ENCODE peak calls at places on chromosomes 11 and 22, in nine cellular contexts. M, E, J, O, R, L, B, I and K are unnamed samples.

GRCh38 chr11:68118753-68119448 is 2.3 kb downstream of the CHKA start:
- DNase-seq in E (no peak), J (no peak), B (no peak), O (peak; percentile 47), L (peak; percentile 38), R (no peak), I (no peak), M (no peak), K (peak; percentile 28)

GRCh38 chr11:122040476-122040875 is 75.5 kb downstream of the BLID start:
- DNase-seq in B (no peak), I (no peak), J (no peak), R (no peak), O (no peak), E (no peak), M (no peak), L (no peak), K (no peak)

GRCh38 chr11:60208146-60208895 is 25.4 kb upstream of the MS4A6A start:
- DNase-seq in L (no peak), I (no peak), M (no peak), J (no peak), O (peak; percentile 83), B (no peak), E (peak; percentile 63), R (no peak), K (no peak)

GRCh38 chr22:44493206-44493605 is 4.8 kb downstream of the RTL6 start:
- DNase-seq in E (no peak), I (no peak), L (no peak), M (no peak), O (no peak), J (no peak), R (peak; percentile 22), B (no peak), K (no peak)

GRCh38 chr11:119643212-119643877 is 85.7 kb downstream of the NECTIN1 start:
- DNase-seq in B (no peak), I (no peak), J (no peak), O (no peak), E (no peak), L (no peak), M (no peak), R (no peak), K (no peak)

GRCh38 chr22:27987557-27987956 is 68.5 kb upstream of the PITPNB start:
- DNase-seq in R (no peak), B (peak; percentile 27), O (no peak), I (no peak), M (no peak), J (no peak), L (peak; percentile 93), E (no peak), K (no peak)

GRCh38 chr11:22774716-22775115 is 54.9 kb downstream of the SVIP start:
- DNase-seq in J (no peak), E (no peak), L (no peak), R (no peak), I (no peak), B (no peak), M (no peak), O (no peak), K (no peak)

GRCh38 chr11:2276280-2276998 is 6.1 kb upstream of the ASCL2 start:
- DNase-seq in L (no peak), O (no peak), R (no peak), J (no peak), I (no peak), E (no peak), M (no peak), B (no peak), K (no peak)

GRCh38 chr11:59069082-59069481 is 17.0 kb upstream of the GLYATL1B start:
- DNase-seq in L (peak; percentile 5), R (no peak), B (no peak), M (no peak), O (no peak), E (no peak), I (no peak), J (no peak), K (no peak)

GRCh38 chr22:31278643-31279326 is 13.5 kb downstream of the PIK3IP1 start:
- DNase-seq in J (no peak), R (no peak), B (no peak), O (no peak), I (no peak), E (no peak), L (no peak), M (no peak), K (no peak)

GRCh38 chr22:40635008-40635939 is 1.2 kb downstream of the MRTFA start:
- DNase-seq in O (no peak), B (no peak), M (peak; percentile 63), E (no peak), I (no peak), R (no peak), L (peak; percentile 60), J (no peak), K (no peak)

GRCh38 chr22:44440224-44441160 is 57.5 kb downstream of the RTL6 start:
- DNase-seq in I (no peak), J (no peak), E (no peak), B (no peak), M (no peak), O (peak; percentile 53), L (no peak), R (no peak), K (no peak)

DNA sequence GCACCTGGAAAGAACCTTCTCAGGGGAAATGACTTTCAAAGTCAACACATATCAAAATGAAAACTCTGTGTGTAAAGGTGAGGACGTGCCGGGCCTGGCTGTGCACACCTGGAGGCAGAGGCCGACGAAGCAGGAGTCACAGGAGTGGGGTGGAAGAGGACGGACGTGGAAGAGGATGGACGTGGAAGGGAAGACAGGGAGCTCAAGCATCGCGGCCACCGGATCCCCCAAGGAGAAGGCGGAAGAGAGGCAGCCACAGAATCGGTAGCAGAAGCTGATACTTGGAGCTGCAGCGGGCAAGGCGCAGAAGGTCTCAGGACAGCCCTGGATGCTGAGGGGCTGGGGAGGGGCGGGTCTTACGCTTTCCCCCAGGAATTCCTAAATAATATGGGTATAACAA is 519.8 kb downstream of the BRD1 start:
- DNase-seq in J (no peak), O (no peak), R (no peak), I (no peak), L (no peak), E (no peak), M (no peak), B (no peak), K (no peak)
- H3K4me1 ChIP-seq in J (no peaks in the 10 kb centered on the region), O (peaks cover 3% of the 10 kb centered on the region), R (no peaks in the 10 kb centered on the region), I (no peaks in the 10 kb centered on the region), L (no peaks in the 10 kb centered on the region), E (peaks cover 3% of the 10 kb centered on the region), M (peaks cover 3% of the 10 kb centered on the region), B (no peaks in the 10 kb centered on the region), K (no peaks in the 10 kb centered on the region)

GRCh38 chr11:46672381-46672839 is 28.0 kb downstream of the ARHGAP1 start:
- DNase-seq in E (no peak), O (no peak), R (no peak), L (no peak), B (no peak), J (no peak), I (no peak), M (peak; percentile 12), K (no peak)
- H3K27ac ChIP-seq in E (no peak overlapping the region), O (no peak overlapping the region), R (no peak overlapping the region), L (no peak overlapping the region), B (no peak overlapping the region), J (peak overlapping the region; percentile 18), I (no peak overlapping the region), M (peak overlapping the region; percentile 88), K (no peak overlapping the region)

GRCh38 chr11:12707500-12707880 is 33.3 kb downstream of the TEAD1 start:
- DNase-seq in I (no peak), J (no peak), E (no peak), O (no peak), L (no peak), R (no peak), B (no peak), M (no peak), K (no peak)

GRCh38 chr11:12702999-12703453 is 28.8 kb downstream of the TEAD1 start:
- DNase-seq in J (no peak), I (no peak), B (no peak), M (no peak), R (no peak), L (peak; percentile 47), E (no peak), O (no peak), K (no peak)

GRCh38 chr11:12705874-12706273 is 31.7 kb downstream of the TEAD1 start:
- DNase-seq in J (no peak), L (no peak), M (no peak), E (no peak), B (no peak), O (no peak), R (no peak), I (no peak), K (no peak)

GRCh38 chr11:12704049-12704448 is 29.8 kb downstream of the TEAD1 start:
- DNase-seq in B (no peak), R (no peak), L (peak; percentile 93), O (no peak), E (no peak), I (no peak), M (no peak), J (no peak), K (no peak)

GRCh38 chr11:12706531-12707499 is 32.6 kb downstream of the TEAD1 start:
- DNase-seq in O (no peak), I (no peak), M (peak; percentile 37), B (no peak), L (no peak), E (no peak), R (peak; percentile 53), J (no peak), K (peak; percentile 32)
- H3K4me1 ChIP-seq in O (peaks cover 33% of the 10 kb centered on the region), I (peaks cover 28% of the 10 kb centered on the region), M (peaks cover 64% of the 10 kb centered on the region), B (peaks cover 11% of the 10 kb centered on the region), L (peaks cover 37% of the 10 kb centered on the region), E (peaks cover 18% of the 10 kb centered on the region), R (no peaks in the 10 kb centered on the region), J (peaks cover 31% of the 10 kb centered on the region), K (peaks cover 30% of the 10 kb centered on the region)

GRCh38 chr11:35143509-35144102 is 4.6 kb downstream of the CD44 start:
- DNase-seq in B (no peak), I (no peak), J (no peak), O (no peak), L (no peak), R (peak; percentile 46), M (no peak), E (no peak), K (no peak)

GRCh38 chr11:35141034-35141433 is 2.1 kb downstream of the CD44 start:
- DNase-seq in L (no peak), R (no peak), I (no peak), J (no peak), O (no peak), M (no peak), E (no peak), B (no peak), K (no peak)

GRCh38 chr11:35139883-35140282 is 912 bp downstream of the CD44 start:
- DNase-seq in J (no peak), R (no peak), L (no peak), B (no peak), I (no peak), M (no peak), E (no peak), O (no peak), K (no peak)

GRCh38 chr11:35142481-35143207 is 3.7 kb downstream of the CD44 start:
- DNase-seq in L (peak; percentile 82), I (no peak), R (no peak), J (no peak), M (no peak), O (peak; percentile 33), E (no peak), B (peak; percentile 34), K (peak; percentile 48)

DNA sequence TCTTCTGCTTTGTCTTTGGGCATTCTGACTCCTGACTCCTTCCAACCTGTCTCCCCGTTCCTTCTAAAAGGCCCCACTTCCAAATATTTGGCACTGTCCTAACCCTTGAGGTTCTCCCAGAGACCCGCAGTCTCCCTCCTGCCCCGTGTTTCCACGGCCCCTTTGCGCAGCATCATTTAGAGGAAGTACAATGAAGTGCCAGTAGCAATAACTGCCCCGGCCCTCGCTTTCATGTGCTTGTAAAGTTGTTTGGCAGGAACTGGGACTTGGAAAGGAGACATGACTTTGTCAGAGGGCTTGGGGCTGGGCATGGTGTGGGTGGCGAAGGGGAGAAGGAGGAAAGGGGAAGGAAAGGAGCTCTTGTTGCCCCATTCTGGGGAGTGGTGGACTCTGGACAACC is 2.6 kb downstream of the CD44 start:
- DNase-seq in E (no peak), M (peak; percentile 39), O (no peak), J (peak; percentile 85), L (no peak), B (peak; percentile 32), R (peak; percentile 55), I (no peak), K (no peak)
- H3K27ac ChIP-seq in E (no peak overlapping the region), M (peak overlapping the region; percentile 19), O (no peak overlapping the region), J (peak overlapping the region; percentile 97), L (peak overlapping the region; percentile 97), B (peak overlapping the region; percentile 91), R (peak overlapping the region; percentile 95), I (peak overlapping the region; percentile 97), K (no peak overlapping the region)